ENCODE peak calls at places on chromosomes 7 and 10, in seven cellular contexts. D is body of pancreas, S is AG04449, T is type B pancreatic cell, J is lung, Q is HCT116, X is esophagus squamous epithelium. W is an unnamed sample.

GRCh38 chr10:14399641-14400040 is 68.9 kb upstream of the FRMD4A start:
- DNase-seq in J (no peak), X (no peak), S (no peak), T (no peak), D (no peak), Q (no peak), W (no peak)

GRCh38 chr10:44394696-44395383 is 9.9 kb upstream of the CXCL12 start:
- DNase-seq in D (no peak), J (no peak), S (no peak), X (no peak), T (peak), Q (no peak), W (no peak)

GRCh38 chr7:16936626-16937422 is 55.0 kb upstream of the AGR3 start:
- DNase-seq in D (no peak), S (no peak), J (no peak), X (no peak), Q (no peak), T (no peak), W (no peak)

GRCh38 chr7:34341331-34341730 is 316.7 kb upstream of the NPSR1 start:
- DNase-seq in S (no peak), D (no peak), J (no peak), T (no peak), X (no peak), Q (no peak), W (no peak)

GRCh38 chr7:116834815-116835533 is 27.4 kb upstream of the CAPZA2 start:
- DNase-seq in T (no peak), S (no peak), J (no peak), Q (no peak), X (no peak), D (no peak), W (no peak)

GRCh38 chr7:46360255-46360654 is 439.2 kb upstream of the IGFBP3 start:
- DNase-seq in Q (no peak), S (no peak), J (no peak), D (no peak), X (no peak), T (no peak), W (no peak)

GRCh38 chr7:94509264-94509878 is at the start of gene CASD1:
- DNase-seq in J (peak), Q (no peak), X (peak), T (no peak), S (no peak), D (peak), W (peak)

GRCh38 chr10:27145937-27146336 is 8.2 kb downstream of the YME1L1 start:
- DNase-seq in Q (no peak), T (no peak), J (no peak), X (no peak), D (no peak), S (no peak), W (no peak)

GRCh38 chr10:112990271-112990670 is 40.2 kb downstream of the TCF7L2 start:
- DNase-seq in Q (no peak), T (no peak), D (no peak), S (no peak), J (no peak), X (no peak), W (no peak)

GRCh38 chr7:674454-675410 is 51.8 kb upstream of the DNAAF5 start:
- DNase-seq in Q (no peak), J (no peak), S (no peak), T (no peak), X (no peak), D (peak), W (no peak)

GRCh38 chr10:23344251-23344841 is at the start of gene C10orf67:
- DNase-seq in J (peak), S (no peak), X (no peak), D (peak), Q (no peak), T (peak), W (no peak)

GRCh38 chr10:114822771-114823463 is 1.3 kb downstream of the FHIP2A start:
- DNase-seq in X (no peak), Q (no peak), T (no peak), J (no peak), D (no peak), S (no peak), W (no peak)

GRCh38 chr7:133645870-133646492 is 393.1 kb downstream of the EXOC4 start:
- DNase-seq in S (no peak), D (no peak), X (no peak), Q (no peak), T (no peak), J (no peak), W (peak)

GRCh38 chr10:28839600-28840007 is 162.3 kb downstream of the BAMBI start:
- DNase-seq in D (peak), X (no peak), T (no peak), Q (peak), S (no peak), J (no peak), W (peak)

GRCh38 chr10:103968441-103969391 is 1.8 kb downstream of the SLK start:
- DNase-seq in D (no peak), X (no peak), T (no peak), S (no peak), Q (no peak), J (no peak), W (no peak)

GRCh38 chr7:42702647-42703046 is 209.2 kb downstream of the C7orf25 start:
- DNase-seq in J (no peak), D (no peak), S (no peak), T (no peak), Q (no peak), X (no peak), W (no peak)

GRCh38 chr7:129779602-129780256 is 168.2 kb downstream of the NRF1 start:
- DNase-seq in D (peak), J (peak), X (no peak), T (no peak), Q (peak), S (no peak), W (peak)

GRCh38 chr10:70324341-70324861 is 40.6 kb upstream of the NPFFR1 start:
- DNase-seq in T (no peak), Q (no peak), J (no peak), X (no peak), S (no peak), D (no peak), W (no peak)

GRCh38 chr10:32854435-32854834 is 103.6 kb downstream of the ITGB1 start:
- DNase-seq in S (no peak), T (no peak), Q (no peak), J (no peak), D (no peak), X (no peak), W (no peak)

GRCh38 chr7:24946467-24946866 is 33.5 kb downstream of the OSBPL3 start:
- DNase-seq in J (no peak), D (no peak), Q (no peak), S (no peak), X (no peak), T (no peak), W (no peak)

GRCh38 chr7:24951441-24951840 is 28.5 kb downstream of the OSBPL3 start:
- DNase-seq in Q (no peak), X (no peak), J (no peak), D (no peak), S (no peak), T (no peak), W (no peak)

GRCh38 chr7:24952464-24952863 is 27.5 kb downstream of the OSBPL3 start:
- DNase-seq in T (no peak), D (no peak), Q (no peak), X (no peak), J (no peak), S (no peak), W (no peak)

GRCh38 chr7:24948739-24949138 is 31.2 kb downstream of the OSBPL3 start:
- DNase-seq in X (no peak), J (no peak), S (no peak), T (no peak), D (no peak), Q (no peak), W (no peak)

GRCh38 chr7:24949884-24950283 is 30.1 kb downstream of the OSBPL3 start:
- DNase-seq in X (no peak), J (no peak), S (no peak), D (no peak), Q (no peak), T (no peak), W (no peak)
- TF ChIP-seq CTCF in X (no peak), J (no peak), S (no peak), D (no peak), Q (no peak), T (no peak), W (no peak)

DNA sequence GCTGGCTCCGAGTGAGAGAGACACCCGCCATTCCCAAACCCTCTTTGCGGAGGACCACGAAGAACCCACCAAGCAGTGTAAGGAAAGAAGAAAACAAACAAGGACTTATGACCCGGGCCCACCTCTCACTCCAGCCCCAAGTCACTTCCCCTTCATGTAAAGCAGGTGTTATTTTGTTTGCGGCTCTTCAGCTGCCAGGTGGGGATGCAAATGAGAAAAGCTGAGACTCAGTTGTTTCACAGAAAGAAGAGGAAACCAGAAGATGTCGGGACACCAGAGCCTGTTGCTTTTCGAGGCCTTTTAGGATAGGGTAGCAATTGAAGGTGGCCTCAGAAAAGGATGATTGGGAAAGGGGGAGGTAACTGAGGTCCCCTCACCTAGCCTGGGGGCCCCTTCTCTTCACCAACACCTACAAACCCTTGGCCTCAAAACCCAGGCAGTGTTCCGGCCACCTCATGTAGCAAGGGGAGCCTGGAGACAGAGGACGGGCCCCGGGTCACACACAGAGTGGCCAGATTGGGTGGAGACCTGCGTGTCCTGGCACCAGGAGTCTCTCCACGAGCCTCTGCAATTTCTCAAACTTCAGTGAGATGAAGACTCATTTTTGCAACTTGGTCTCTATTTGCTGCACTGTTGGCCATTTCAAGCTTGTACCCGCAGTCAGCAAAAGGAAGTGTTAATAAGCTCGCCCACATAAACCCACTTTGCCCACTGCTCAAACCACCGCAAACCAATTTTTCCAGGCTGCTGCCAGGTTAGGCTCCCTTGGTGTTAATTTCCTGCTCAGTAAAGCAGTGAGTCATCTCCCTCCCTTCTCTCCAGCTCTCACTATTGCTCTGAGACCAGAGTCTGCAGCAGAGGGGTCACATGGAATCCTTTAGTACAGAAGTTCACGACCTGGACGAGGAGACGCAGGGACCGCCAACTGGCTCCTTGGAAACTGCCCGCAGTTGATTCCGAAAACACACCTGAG is 45.5 kb downstream of the AOC1 start:
- DNase-seq in Q (no peak), J (no peak), T (no peak), S (no peak), D (no peak), X (no peak), W (no peak)
- TF ChIP-seq CTCF in Q (no peak), J (no peak), T (no peak), S (no peak), D (no peak), X (no peak), W (no peak)

DNA sequence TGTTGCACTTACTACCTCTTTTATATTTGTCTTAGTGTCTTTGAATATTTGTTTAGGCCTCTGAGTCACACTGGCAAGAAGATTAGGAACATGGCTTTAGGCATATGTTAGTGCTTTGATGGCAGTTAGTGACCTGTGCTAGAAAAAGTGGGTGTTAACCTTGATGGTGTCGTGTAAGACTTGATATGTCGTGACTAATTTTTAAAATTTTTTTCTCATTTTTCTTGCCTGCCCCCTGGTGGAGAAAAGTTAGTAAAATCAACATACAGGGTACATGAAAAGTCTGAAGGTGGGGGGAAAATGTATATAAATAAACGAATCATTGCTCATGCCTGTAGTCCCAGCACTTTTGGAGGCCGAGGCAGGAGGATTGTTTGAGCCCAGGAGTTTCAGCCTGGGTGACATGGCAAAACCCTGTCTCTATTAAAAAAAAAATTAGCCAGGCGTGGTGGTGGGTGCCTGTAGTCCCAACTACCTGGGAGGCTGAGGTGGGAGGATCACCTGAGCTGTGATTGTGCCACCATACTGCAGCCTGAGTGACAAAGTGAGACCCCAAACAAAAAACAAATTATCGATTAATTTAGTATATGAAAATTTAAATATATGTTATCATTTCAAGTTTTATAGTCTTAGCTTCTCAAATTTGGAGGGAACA is 44.6 kb downstream of the TAX1BP1 start:
- DNase-seq in T (no peak), Q (peak), S (no peak), D (peak), X (no peak), J (no peak), W (no peak)
- TF ChIP-seq CTCF in T (peak), Q (peak), S (peak), D (peak), X (peak), J (peak), W (no peak)

GRCh38 chr7:140937702-140938283 is 13.1 kb upstream of the BRAF start:
- DNase-seq in Q (no peak), X (no peak), S (no peak), D (no peak), T (no peak), J (no peak), W (no peak)

GRCh38 chr7:140945940-140946339 is 21.2 kb upstream of the BRAF start:
- DNase-seq in T (no peak), S (no peak), X (no peak), D (no peak), J (no peak), Q (no peak), W (no peak)

GRCh38 chr7:140940866-140941265 is 16.1 kb upstream of the BRAF start:
- DNase-seq in J (no peak), D (no peak), T (no peak), Q (no peak), S (no peak), X (no peak), W (no peak)
- TF ChIP-seq CTCF in J (no peak), D (no peak), T (no peak), Q (no peak), S (no peak), X (no peak), W (no peak)

GRCh38 chr10:12799144-12799543 is 202.4 kb downstream of the CCDC3 start:
- DNase-seq in X (no peak), Q (no peak), D (no peak), S (no peak), T (no peak), J (no peak), W (no peak)

GRCh38 chr10:12799746-12800145 is 201.8 kb downstream of the CCDC3 start:
- DNase-seq in T (no peak), X (no peak), S (no peak), D (no peak), Q (no peak), J (no peak), W (no peak)

GRCh38 chr10:12801214-12802087 is 200.1 kb downstream of the CCDC3 start:
- DNase-seq in D (no peak), J (no peak), X (no peak), T (no peak), Q (no peak), S (no peak), W (no peak)

GRCh38 chr10:12797471-12798262 is 203.8 kb downstream of the CCDC3 start:
- DNase-seq in X (no peak), S (no peak), T (no peak), Q (no peak), J (no peak), D (no peak), W (no peak)

DNA sequence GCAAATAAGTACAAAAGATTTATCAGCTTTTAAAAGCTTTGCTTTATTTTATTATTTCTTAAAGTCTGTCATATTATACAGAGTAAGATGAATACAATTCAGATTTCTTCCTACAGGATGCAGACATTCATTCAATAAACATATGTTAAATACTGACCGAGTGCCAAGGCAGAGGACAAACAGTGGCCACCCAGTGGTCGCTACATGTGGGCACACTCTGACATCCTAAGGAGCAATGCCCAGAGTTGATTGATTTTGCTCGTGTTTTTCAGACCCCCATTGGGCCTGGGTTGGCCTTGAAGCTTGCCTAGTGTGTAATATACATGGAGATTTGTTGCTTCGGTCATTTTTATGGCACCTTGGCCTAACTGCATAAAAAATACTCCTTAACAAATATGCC is 201.2 kb downstream of the CCDC3 start:
- DNase-seq in J (no peak), D (no peak), Q (no peak), T (no peak), X (no peak), S (no peak), W (no peak)
- TF ChIP-seq CTCF in J (no peak), D (no peak), Q (peak), T (peak), X (no peak), S (no peak), W (no peak)

GRCh38 chr10:75959209-75959608 is 527.8 kb downstream of the LRMDA start:
- DNase-seq in J (no peak), S (peak), T (no peak), Q (peak), X (no peak), D (no peak), W (no peak)

GRCh38 chr10:75957721-75958120 is 526.3 kb downstream of the LRMDA start:
- DNase-seq in X (no peak), T (no peak), J (no peak), Q (no peak), S (no peak), D (no peak), W (no peak)

GRCh38 chr10:75967491-75967890 is 536.1 kb downstream of the LRMDA start:
- DNase-seq in Q (no peak), S (no peak), J (no peak), T (peak), D (no peak), X (no peak), W (no peak)

GRCh38 chr10:75959912-75960311 is 528.5 kb downstream of the LRMDA start:
- DNase-seq in S (no peak), Q (no peak), X (no peak), T (no peak), D (no peak), J (no peak), W (no peak)

DNA sequence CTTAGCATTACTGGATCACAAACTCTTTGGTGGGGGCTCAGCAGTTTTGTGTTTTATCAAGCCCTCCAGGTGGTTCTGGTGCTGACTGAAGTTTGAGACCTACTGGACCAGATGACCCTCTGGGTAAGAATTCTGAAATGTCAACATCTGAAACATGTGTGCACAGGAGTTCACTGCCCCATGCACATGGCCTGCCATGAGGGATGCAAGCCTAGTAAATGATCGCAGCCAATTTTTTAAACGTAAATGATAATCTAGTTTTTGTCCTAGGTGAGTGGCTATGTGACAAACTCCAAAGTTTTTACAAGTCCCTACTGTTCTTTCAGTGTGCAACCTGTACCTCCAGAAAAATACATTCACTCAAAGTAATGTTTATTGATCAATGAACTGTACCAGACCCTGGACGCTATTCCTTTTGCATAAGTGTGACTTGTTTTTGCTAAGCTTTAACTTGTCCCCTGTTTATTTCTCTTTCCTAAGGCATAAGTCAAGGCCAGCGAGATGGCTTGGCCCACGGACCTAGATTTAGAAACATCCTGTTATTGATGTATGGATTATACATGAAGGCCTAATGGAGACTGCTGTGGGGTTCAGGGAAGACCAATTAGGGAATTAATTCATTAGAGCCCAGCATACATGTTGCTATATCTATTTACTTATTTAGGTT is 531.1 kb downstream of the LRMDA start:
- DNase-seq in T (no peak), D (no peak), X (no peak), Q (no peak), J (no peak), S (no peak), W (no peak)
- TF ChIP-seq CTCF in T (no peak), D (no peak), X (no peak), Q (no peak), J (no peak), S (no peak), W (no peak)